ENCODE peak calls at places on chromosomes 12 and 14, in ten cellular contexts. One of them, this sample, is unnamed.

GRCh38 chr12:65113621-65114035 is 7.5 kb downstream of the WIF1 start:
- DNase-seq in fibroblast of pulmonary artery: no peak
- DNase-seq in body of pancreas: no peak
- DNase-seq in AG10803: peak
- DNase-seq in esophagus squamous epithelium: no peak
- DNase-seq in GM12864: no peak
- DNase-seq in adrenal gland: no peak
- DNase-seq in left ventricle myocardium inferior: no peak
- DNase-seq in WERI-Rb-1: no peak
- DNase-seq in ovary: no peak
- DNase-seq in this sample: no peak

GRCh38 chr14:28297559-28297958 is 469.0 kb upstream of the FOXG1 start:
- DNase-seq in fibroblast of pulmonary artery: no peak
- DNase-seq in body of pancreas: no peak
- DNase-seq in AG10803: no peak
- DNase-seq in esophagus squamous epithelium: no peak
- DNase-seq in GM12864: no peak
- DNase-seq in adrenal gland: no peak
- DNase-seq in left ventricle myocardium inferior: no peak
- DNase-seq in WERI-Rb-1: no peak
- DNase-seq in ovary: no peak
- DNase-seq in this sample: no peak

GRCh38 chr14:78401866-78402265 is 231.7 kb downstream of the NRXN3 start:
- DNase-seq in fibroblast of pulmonary artery: no peak
- DNase-seq in body of pancreas: no peak
- DNase-seq in AG10803: no peak
- DNase-seq in esophagus squamous epithelium: no peak
- DNase-seq in GM12864: no peak
- DNase-seq in adrenal gland: no peak
- DNase-seq in left ventricle myocardium inferior: no peak
- DNase-seq in WERI-Rb-1: no peak
- DNase-seq in ovary: no peak
- DNase-seq in this sample: no peak

GRCh38 chr14:55893695-55894094 is 224.5 kb upstream of the PELI2 start:
- DNase-seq in fibroblast of pulmonary artery: no peak
- DNase-seq in body of pancreas: no peak
- DNase-seq in AG10803: no peak
- DNase-seq in esophagus squamous epithelium: no peak
- DNase-seq in GM12864: no peak
- DNase-seq in adrenal gland: no peak
- DNase-seq in left ventricle myocardium inferior: no peak
- DNase-seq in WERI-Rb-1: no peak
- DNase-seq in ovary: no peak
- DNase-seq in this sample: no peak

GRCh38 chr14:103021817-103022668 is 35.3 kb downstream of the CDC42BPB start:
- DNase-seq in fibroblast of pulmonary artery: peak
- DNase-seq in body of pancreas: no peak
- DNase-seq in AG10803: peak
- DNase-seq in esophagus squamous epithelium: no peak
- DNase-seq in GM12864: no peak
- DNase-seq in adrenal gland: no peak
- DNase-seq in left ventricle myocardium inferior: no peak
- DNase-seq in WERI-Rb-1: no peak
- DNase-seq in ovary: no peak
- DNase-seq in this sample: no peak

GRCh38 chr14:55699131-55700057 is 119.4 kb downstream of the KTN1 start:
- DNase-seq in fibroblast of pulmonary artery: peak
- DNase-seq in body of pancreas: no peak
- DNase-seq in AG10803: peak
- DNase-seq in esophagus squamous epithelium: no peak
- DNase-seq in GM12864: no peak
- DNase-seq in adrenal gland: no peak
- DNase-seq in left ventricle myocardium inferior: no peak
- DNase-seq in WERI-Rb-1: no peak
- DNase-seq in ovary: no peak
- DNase-seq in this sample: no peak

GRCh38 chr12:116434155-116435065 is 124.8 kb upstream of the MAP1LC3B2 start:
- DNase-seq in fibroblast of pulmonary artery: peak
- DNase-seq in body of pancreas: peak
- DNase-seq in AG10803: peak
- DNase-seq in esophagus squamous epithelium: no peak
- DNase-seq in GM12864: no peak
- DNase-seq in adrenal gland: peak
- DNase-seq in left ventricle myocardium inferior: peak
- DNase-seq in WERI-Rb-1: peak
- DNase-seq in ovary: peak
- DNase-seq in this sample: no peak

GRCh38 chr14:94761999-94762377 is 7.9 kb downstream of the GSC start:
- DNase-seq in fibroblast of pulmonary artery: no peak
- DNase-seq in body of pancreas: no peak
- DNase-seq in AG10803: no peak
- DNase-seq in esophagus squamous epithelium: no peak
- DNase-seq in GM12864: no peak
- DNase-seq in adrenal gland: no peak
- DNase-seq in left ventricle myocardium inferior: no peak
- DNase-seq in WERI-Rb-1: no peak
- DNase-seq in ovary: no peak
- DNase-seq in this sample: no peak

GRCh38 chr12:75744607-75745256 is 233.3 kb upstream of the KRR1 start:
- DNase-seq in fibroblast of pulmonary artery: no peak
- DNase-seq in body of pancreas: no peak
- DNase-seq in AG10803: no peak
- DNase-seq in esophagus squamous epithelium: no peak
- DNase-seq in GM12864: no peak
- DNase-seq in adrenal gland: no peak
- DNase-seq in left ventricle myocardium inferior: no peak
- DNase-seq in WERI-Rb-1: no peak
- DNase-seq in ovary: no peak
- DNase-seq in this sample: no peak

GRCh38 chr14:86712176-86712575 is 1182.2 kb downstream of the FLRT2 start:
- DNase-seq in fibroblast of pulmonary artery: peak
- DNase-seq in body of pancreas: no peak
- DNase-seq in AG10803: no peak
- DNase-seq in esophagus squamous epithelium: no peak
- DNase-seq in GM12864: no peak
- DNase-seq in adrenal gland: no peak
- DNase-seq in left ventricle myocardium inferior: no peak
- DNase-seq in WERI-Rb-1: no peak
- DNase-seq in ovary: no peak
- DNase-seq in this sample: no peak

GRCh38 chr14:76986261-76986565 is 42.3 kb downstream of the IRF2BPL start:
- DNase-seq in fibroblast of pulmonary artery: no peak
- DNase-seq in body of pancreas: no peak
- DNase-seq in AG10803: no peak
- DNase-seq in esophagus squamous epithelium: no peak
- DNase-seq in GM12864: no peak
- DNase-seq in adrenal gland: no peak
- DNase-seq in left ventricle myocardium inferior: no peak
- DNase-seq in WERI-Rb-1: no peak
- DNase-seq in ovary: no peak
- DNase-seq in this sample: no peak

GRCh38 chr12:131006036-131006735 is 52.5 kb downstream of the ADGRD1 start:
- DNase-seq in fibroblast of pulmonary artery: no peak
- DNase-seq in body of pancreas: no peak
- DNase-seq in AG10803: no peak
- DNase-seq in esophagus squamous epithelium: no peak
- DNase-seq in GM12864: no peak
- DNase-seq in adrenal gland: no peak
- DNase-seq in left ventricle myocardium inferior: no peak
- DNase-seq in WERI-Rb-1: no peak
- DNase-seq in ovary: no peak
- DNase-seq in this sample: no peak

GRCh38 chr12:67431436-67432049 is 162.4 kb downstream of the CAND1 start:
- DNase-seq in fibroblast of pulmonary artery: peak
- DNase-seq in body of pancreas: no peak
- DNase-seq in AG10803: peak
- DNase-seq in esophagus squamous epithelium: no peak
- DNase-seq in GM12864: no peak
- DNase-seq in adrenal gland: no peak
- DNase-seq in left ventricle myocardium inferior: no peak
- DNase-seq in WERI-Rb-1: no peak
- DNase-seq in ovary: no peak
- DNase-seq in this sample: no peak

GRCh38 chr12:32025906-32026305 is 66.7 kb downstream of the RESF1 start:
- DNase-seq in fibroblast of pulmonary artery: no peak
- DNase-seq in body of pancreas: no peak
- DNase-seq in AG10803: no peak
- DNase-seq in esophagus squamous epithelium: no peak
- DNase-seq in GM12864: peak
- DNase-seq in adrenal gland: no peak
- DNase-seq in left ventricle myocardium inferior: no peak
- DNase-seq in WERI-Rb-1: no peak
- DNase-seq in ovary: no peak
- DNase-seq in this sample: no peak

GRCh38 chr12:113403435-113404415 is at the start of gene SDS:
- DNase-seq in fibroblast of pulmonary artery: peak
- DNase-seq in body of pancreas: peak
- DNase-seq in AG10803: peak
- DNase-seq in esophagus squamous epithelium: no peak
- DNase-seq in GM12864: no peak
- DNase-seq in adrenal gland: peak
- DNase-seq in left ventricle myocardium inferior: peak
- DNase-seq in WERI-Rb-1: no peak
- DNase-seq in ovary: peak
- DNase-seq in this sample: no peak

GRCh38 chr12:52233462-52234141 is 559 bp downstream of the KRT7 start:
- DNase-seq in fibroblast of pulmonary artery: no peak
- DNase-seq in body of pancreas: no peak
- DNase-seq in AG10803: no peak
- DNase-seq in esophagus squamous epithelium: no peak
- DNase-seq in GM12864: no peak
- DNase-seq in adrenal gland: no peak
- DNase-seq in left ventricle myocardium inferior: no peak
- DNase-seq in WERI-Rb-1: no peak
- DNase-seq in ovary: no peak
- DNase-seq in this sample: no peak

GRCh38 chr12:92953747-92954146 is 24.7 kb upstream of the EEA1 start:
- DNase-seq in fibroblast of pulmonary artery: no peak
- DNase-seq in body of pancreas: no peak
- DNase-seq in AG10803: no peak
- DNase-seq in esophagus squamous epithelium: no peak
- DNase-seq in GM12864: no peak
- DNase-seq in adrenal gland: no peak
- DNase-seq in left ventricle myocardium inferior: no peak
- DNase-seq in WERI-Rb-1: no peak
- DNase-seq in ovary: no peak
- DNase-seq in this sample: no peak
- TF ChIP-seq CTCF in fibroblast of pulmonary artery: no peak
- TF ChIP-seq CTCF in body of pancreas: no peak
- TF ChIP-seq CTCF in AG10803: no peak
- TF ChIP-seq CTCF in esophagus squamous epithelium: no peak
- TF ChIP-seq CTCF in GM12864: no peak
- TF ChIP-seq CTCF in adrenal gland: no peak
- TF ChIP-seq CTCF in left ventricle myocardium inferior: no peak
- TF ChIP-seq CTCF in WERI-Rb-1: no peak
- TF ChIP-seq CTCF in ovary: no peak
- TF ChIP-seq CTCF in this sample: no peak

GRCh38 chr12:6347367-6348338 is 5.8 kb upstream of the TNFRSF1A start:
- DNase-seq in fibroblast of pulmonary artery: peak
- DNase-seq in body of pancreas: peak
- DNase-seq in AG10803: peak
- DNase-seq in esophagus squamous epithelium: no peak
- DNase-seq in GM12864: no peak
- DNase-seq in adrenal gland: peak
- DNase-seq in left ventricle myocardium inferior: peak
- DNase-seq in WERI-Rb-1: no peak
- DNase-seq in ovary: peak
- DNase-seq in this sample: no peak
- H3K4me3 ChIP-seq in fibroblast of pulmonary artery: no peak
- H3K4me3 ChIP-seq in body of pancreas: no peak
- H3K4me3 ChIP-seq in AG10803: peak
- H3K4me3 ChIP-seq in esophagus squamous epithelium: no peak
- H3K4me3 ChIP-seq in GM12864: no peak
- H3K4me3 ChIP-seq in adrenal gland: peak
- H3K4me3 ChIP-seq in left ventricle myocardium inferior: peak
- H3K4me3 ChIP-seq in WERI-Rb-1: no peak
- H3K4me3 ChIP-seq in ovary: no peak
- H3K4me3 ChIP-seq in this sample: no peak

DNA sequence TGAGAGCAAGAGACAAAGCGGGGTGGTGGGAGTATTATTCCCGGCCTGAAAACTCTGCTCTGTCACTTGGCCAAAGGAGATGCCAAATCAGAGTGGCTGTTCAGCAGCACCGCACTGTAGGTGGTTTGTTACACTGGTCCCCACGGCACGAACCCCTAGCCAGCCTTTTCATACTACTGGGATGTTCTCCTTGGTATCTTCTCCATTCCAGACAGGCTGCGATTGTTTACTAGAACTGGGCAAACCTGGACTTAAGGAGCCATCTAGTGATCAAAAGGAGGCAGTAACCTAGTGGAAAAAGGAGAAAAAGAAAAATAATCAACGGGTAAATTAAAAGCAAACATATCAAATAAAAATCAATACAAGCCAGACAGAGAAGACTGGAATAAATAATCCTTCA is 58.9 kb upstream of the TMTC2 start:
- DNase-seq in fibroblast of pulmonary artery: peak
- DNase-seq in body of pancreas: no peak
- DNase-seq in AG10803: peak
- DNase-seq in esophagus squamous epithelium: no peak
- DNase-seq in GM12864: no peak
- DNase-seq in adrenal gland: no peak
- DNase-seq in left ventricle myocardium inferior: no peak
- DNase-seq in WERI-Rb-1: no peak
- DNase-seq in ovary: no peak
- DNase-seq in this sample: no peak
- TF ChIP-seq CTCF in fibroblast of pulmonary artery: peak
- TF ChIP-seq CTCF in body of pancreas: peak
- TF ChIP-seq CTCF in AG10803: peak
- TF ChIP-seq CTCF in esophagus squamous epithelium: no peak
- TF ChIP-seq CTCF in GM12864: peak
- TF ChIP-seq CTCF in adrenal gland: peak
- TF ChIP-seq CTCF in left ventricle myocardium inferior: no peak
- TF ChIP-seq CTCF in WERI-Rb-1: peak
- TF ChIP-seq CTCF in ovary: no peak
- TF ChIP-seq CTCF in this sample: peak

DNA sequence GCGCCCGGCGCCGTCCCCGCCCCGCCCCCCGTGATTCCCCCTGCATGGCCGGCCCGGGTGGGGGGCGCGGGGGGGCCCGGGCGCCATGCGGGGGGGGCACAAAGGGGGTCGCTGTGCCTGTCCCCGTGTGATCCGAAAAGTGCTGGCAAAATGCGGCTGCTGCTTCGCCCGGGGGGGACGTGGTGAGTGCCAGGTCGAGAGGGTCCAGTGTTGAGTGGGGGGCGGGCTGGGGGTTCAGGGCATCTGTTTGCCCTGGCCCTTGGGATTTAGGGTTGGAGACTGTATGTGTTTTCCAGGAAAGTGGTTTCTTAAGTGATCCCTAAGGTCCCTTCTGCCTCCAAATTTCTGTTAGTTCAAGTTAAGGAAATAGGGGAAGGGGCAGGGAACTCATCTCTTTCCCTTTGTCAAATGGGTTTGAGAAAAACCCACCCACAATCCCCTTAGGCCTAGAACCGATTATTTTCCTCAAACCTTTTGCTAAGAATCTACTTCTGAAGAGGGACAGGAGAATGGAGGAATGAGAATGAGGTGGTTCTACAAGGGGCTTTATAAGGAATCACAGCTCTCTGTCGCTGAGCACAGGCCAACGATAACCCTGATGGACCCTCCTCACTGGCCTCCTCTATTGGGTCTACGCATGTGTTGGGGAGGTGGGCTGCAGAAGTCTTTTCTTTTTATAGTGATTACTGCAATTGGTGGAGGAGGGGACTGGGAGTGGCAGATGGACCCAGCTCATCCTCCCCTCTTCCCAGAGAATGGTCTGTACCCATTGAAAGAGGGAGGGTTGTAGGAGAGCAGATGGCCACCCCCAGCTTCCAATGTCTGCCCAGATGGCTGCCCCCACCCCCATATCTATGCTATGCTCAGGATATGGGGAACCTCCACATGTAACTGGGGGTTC is 825 bp downstream of the ARHGEF25 start:
- DNase-seq in fibroblast of pulmonary artery: no peak
- DNase-seq in body of pancreas: no peak
- DNase-seq in AG10803: no peak
- DNase-seq in esophagus squamous epithelium: no peak
- DNase-seq in GM12864: no peak
- DNase-seq in adrenal gland: no peak
- DNase-seq in left ventricle myocardium inferior: no peak
- DNase-seq in WERI-Rb-1: peak
- DNase-seq in ovary: no peak
- DNase-seq in this sample: no peak
- H3K4me3 ChIP-seq in fibroblast of pulmonary artery: peak
- H3K4me3 ChIP-seq in body of pancreas: peak
- H3K4me3 ChIP-seq in AG10803: peak
- H3K4me3 ChIP-seq in esophagus squamous epithelium: peak
- H3K4me3 ChIP-seq in GM12864: no peak
- H3K4me3 ChIP-seq in adrenal gland: peak
- H3K4me3 ChIP-seq in left ventricle myocardium inferior: peak
- H3K4me3 ChIP-seq in WERI-Rb-1: peak
- H3K4me3 ChIP-seq in ovary: peak
- H3K4me3 ChIP-seq in this sample: peak

This sample was measured in LNCaP clone FGC.